ENCODE peak calls at places on chromosome 1, in six cellular contexts. One of them, this sample, is unnamed.

GRCh38 chr1:237467320-237467719 is 423.4 kb downstream of the ZP4 start:
- DNase-seq in psoas muscle: no peak
- DNase-seq in IMR-90: no peak
- DNase-seq in GM23338: no peak
- DNase-seq in tibial artery: no peak
- DNase-seq in K562: no peak
- DNase-seq in this sample: no peak

GRCh38 chr1:15090373-15090772 is 63.2 kb upstream of the TMEM51 start:
- DNase-seq in IMR-90: no peak
- DNase-seq in K562: no peak
- DNase-seq in GM23338: peak; percentile 93
- DNase-seq in tibial artery: no peak
- DNase-seq in psoas muscle: no peak
- DNase-seq in this sample: no peak

GRCh38 chr1:16260814-16261213 is 23.8 kb upstream of the CPLANE2 start:
- DNase-seq in psoas muscle: no peak
- DNase-seq in GM23338: no peak
- DNase-seq in K562: no peak
- DNase-seq in tibial artery: no peak
- DNase-seq in IMR-90: peak; percentile 81
- DNase-seq in this sample: peak; percentile 66

GRCh38 chr1:85372683-85373446 is 92.1 kb downstream of the DDAH1 start:
- DNase-seq in psoas muscle: no peak
- DNase-seq in tibial artery: no peak
- DNase-seq in IMR-90: peak; percentile 50
- DNase-seq in GM23338: no peak
- DNase-seq in K562: no peak
- DNase-seq in this sample: peak; percentile 33

GRCh38 chr1:245279346-245279745 is 124.6 kb downstream of the KIF26B start:
- DNase-seq in GM23338: no peak
- DNase-seq in K562: no peak
- DNase-seq in tibial artery: no peak
- DNase-seq in IMR-90: no peak
- DNase-seq in psoas muscle: no peak
- DNase-seq in this sample: no peak

GRCh38 chr1:23960291-23960718 is 677 bp downstream of the PNRC2 start:
- DNase-seq in K562: no peak
- DNase-seq in tibial artery: no peak
- DNase-seq in psoas muscle: no peak
- DNase-seq in IMR-90: peak; percentile 30
- DNase-seq in GM23338: no peak
- DNase-seq in this sample: no peak

GRCh38 chr1:117093091-117093534 is 28.4 kb downstream of the TRIM45 start:
- DNase-seq in K562: peak; percentile 83
- DNase-seq in tibial artery: peak; percentile 74
- DNase-seq in IMR-90: peak; percentile 100
- DNase-seq in GM23338: peak; percentile 69
- DNase-seq in psoas muscle: peak; percentile 62
- DNase-seq in this sample: peak; percentile 92

GRCh38 chr1:20058531-20058930 is 11.5 kb upstream of the PLA2G5 start:
- DNase-seq in IMR-90: peak; percentile 82
- DNase-seq in GM23338: no peak
- DNase-seq in tibial artery: no peak
- DNase-seq in K562: no peak
- DNase-seq in psoas muscle: no peak
- DNase-seq in this sample: no peak

GRCh38 chr1:237012789-237013383 is 8.6 kb upstream of the MT1HL1 start:
- DNase-seq in tibial artery: peak; percentile 98
- DNase-seq in IMR-90: no peak
- DNase-seq in K562: peak; percentile 86
- DNase-seq in GM23338: no peak
- DNase-seq in psoas muscle: no peak
- DNase-seq in this sample: no peak

GRCh38 chr1:200866521-200866920 is 6.3 kb upstream of the GPR25 start:
- DNase-seq in GM23338: no peak
- DNase-seq in tibial artery: no peak
- DNase-seq in IMR-90: peak; percentile 47
- DNase-seq in psoas muscle: no peak
- DNase-seq in K562: no peak
- DNase-seq in this sample: no peak

GRCh38 chr1:1594602-1594981 is 5.3 kb downstream of the FNDC10 start:
- DNase-seq in tibial artery: no peak
- DNase-seq in K562: no peak
- DNase-seq in GM23338: no peak
- DNase-seq in psoas muscle: no peak
- DNase-seq in IMR-90: no peak
- DNase-seq in this sample: no peak

GRCh38 chr1:85576642-85577420 is 3.7 kb upstream of the CCN1 start:
- DNase-seq in GM23338: peak; percentile 95
- DNase-seq in IMR-90: peak; percentile 88
- DNase-seq in psoas muscle: peak; percentile 89
- DNase-seq in K562: peak; percentile 82
- DNase-seq in tibial artery: peak; percentile 96
- DNase-seq in this sample: peak; percentile 81

GRCh38 chr1:14924012-14924452 is 229.5 kb upstream of the TMEM51 start:
- DNase-seq in K562: peak; percentile 78
- DNase-seq in psoas muscle: peak; percentile 78
- DNase-seq in tibial artery: peak; percentile 87
- DNase-seq in GM23338: peak; percentile 64
- DNase-seq in IMR-90: peak; percentile 71
- DNase-seq in this sample: peak; percentile 77

GRCh38 chr1:55049271-55049913 is 10.0 kb downstream of the PCSK9 start:
- DNase-seq in K562: no peak
- DNase-seq in GM23338: no peak
- DNase-seq in IMR-90: no peak
- DNase-seq in tibial artery: peak; percentile 51
- DNase-seq in psoas muscle: no peak
- DNase-seq in this sample: no peak

GRCh38 chr1:55050283-55050682 is 10.9 kb downstream of the PCSK9 start:
- DNase-seq in GM23338: no peak
- DNase-seq in tibial artery: peak; percentile 49
- DNase-seq in IMR-90: peak; percentile 62
- DNase-seq in K562: no peak
- DNase-seq in psoas muscle: no peak
- DNase-seq in this sample: no peak

GRCh38 chr1:55049914-55050278 is 10.5 kb downstream of the PCSK9 start:
- DNase-seq in tibial artery: peak; percentile 48
- DNase-seq in IMR-90: peak; percentile 58
- DNase-seq in GM23338: no peak
- DNase-seq in K562: no peak
- DNase-seq in psoas muscle: no peak
- DNase-seq in this sample: no peak

GRCh38 chr1:55047611-55048010 is 8.3 kb downstream of the PCSK9 start:
- DNase-seq in GM23338: no peak
- DNase-seq in K562: no peak
- DNase-seq in IMR-90: no peak
- DNase-seq in psoas muscle: no peak
- DNase-seq in tibial artery: peak; percentile 47
- DNase-seq in this sample: no peak

DNA sequence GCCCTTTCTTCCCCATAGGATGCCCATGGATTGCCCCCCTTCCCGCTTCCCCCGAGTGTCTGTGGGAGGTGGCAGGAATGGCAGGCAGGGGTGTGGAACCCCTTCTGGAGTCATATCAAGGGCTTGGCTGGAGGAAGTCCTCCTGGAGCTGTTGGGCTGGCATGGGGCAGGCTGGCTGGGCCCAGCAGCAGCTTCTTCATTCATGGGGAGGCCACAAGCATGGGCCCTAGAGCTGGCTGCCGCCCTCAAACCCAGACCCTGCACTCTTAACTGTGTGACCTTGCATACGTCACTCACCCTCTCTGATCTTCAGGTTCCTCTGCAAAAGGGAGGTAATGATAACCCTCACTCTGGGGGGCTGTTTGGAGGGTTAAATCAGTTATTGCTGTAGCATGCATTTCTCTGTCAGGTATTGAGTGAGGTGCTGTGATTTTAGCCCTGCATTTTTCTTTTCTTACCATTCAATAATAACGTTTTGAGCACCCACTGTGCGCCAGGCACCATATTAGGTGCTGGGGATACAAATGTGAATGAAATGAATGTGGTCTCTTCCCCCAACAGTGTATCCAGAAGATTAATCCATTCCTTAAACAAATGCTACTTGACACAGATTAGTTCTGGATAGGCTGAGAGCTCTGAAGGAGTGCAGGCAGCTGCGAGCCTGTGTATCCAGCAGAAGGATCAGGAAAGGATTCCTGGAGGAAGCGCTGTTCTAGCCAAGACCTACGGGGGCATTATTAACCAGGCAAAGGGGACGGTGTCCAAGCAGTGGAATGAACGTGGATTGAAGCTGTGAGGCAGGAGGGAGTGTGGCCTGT is 9.3 kb downstream of the PCSK9 start:
- DNase-seq in IMR-90: no peak
- DNase-seq in GM23338: no peak
- DNase-seq in tibial artery: peak; percentile 51
- DNase-seq in psoas muscle: no peak
- DNase-seq in K562: no peak
- DNase-seq in this sample: no peak
- H3K27ac ChIP-seq in IMR-90: no peak overlapping the region
- H3K27ac ChIP-seq in GM23338: no peak overlapping the region
- H3K27ac ChIP-seq in tibial artery: no peak overlapping the region
- H3K27ac ChIP-seq in psoas muscle: no peak overlapping the region
- H3K27ac ChIP-seq in K562: no peak overlapping the region
- H3K27ac ChIP-seq in this sample: no peak overlapping the region

DNA sequence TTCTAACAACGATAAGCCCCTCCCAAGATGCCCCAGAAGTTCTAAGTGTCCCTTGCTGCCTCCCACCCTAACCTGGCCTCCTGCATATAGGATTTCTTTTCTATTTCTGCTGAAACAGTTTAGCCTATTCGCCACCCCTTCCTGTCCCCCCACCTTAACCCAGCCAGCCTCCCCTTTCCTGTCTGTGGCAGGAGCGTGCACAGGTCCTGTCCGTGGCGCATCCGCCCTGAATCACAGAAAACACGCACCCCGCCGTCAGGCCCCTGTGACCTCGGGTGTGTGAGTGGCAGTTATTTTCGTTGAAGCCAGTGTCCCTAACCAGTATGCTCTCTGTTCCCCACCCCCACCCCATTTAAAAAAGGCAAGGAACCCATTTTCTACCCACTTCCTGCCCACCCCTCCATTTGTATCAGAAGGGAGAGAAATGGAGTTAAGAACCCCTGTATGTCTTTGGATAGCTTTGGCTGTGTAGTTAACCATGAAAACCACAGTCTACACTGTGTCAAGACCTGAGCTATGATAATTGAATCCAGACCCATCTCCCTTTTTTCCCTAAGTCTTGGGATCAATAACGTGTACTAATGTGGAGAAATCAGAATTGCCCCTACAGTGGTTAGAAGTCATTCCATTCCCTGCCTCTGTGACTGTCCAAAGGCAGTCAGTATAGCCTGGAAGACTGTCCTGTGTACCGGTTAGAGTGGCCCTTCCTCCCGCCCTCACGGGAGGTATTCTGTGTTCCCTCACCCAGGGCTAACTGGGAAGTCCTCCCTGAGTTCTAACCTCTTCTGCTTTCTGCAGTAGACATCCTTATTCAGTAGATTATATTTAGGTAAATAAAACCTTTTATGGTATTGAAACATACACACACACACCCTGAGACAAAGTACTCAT is 1.8 kb downstream of the PLEKHO1 start:
- DNase-seq in IMR-90: no peak
- DNase-seq in psoas muscle: peak; percentile 25
- DNase-seq in K562: no peak
- DNase-seq in GM23338: no peak
- DNase-seq in tibial artery: no peak
- DNase-seq in this sample: no peak
- H3K4me3 ChIP-seq in IMR-90: peak overlapping the region; percentile 97
- H3K4me3 ChIP-seq in psoas muscle: peak overlapping the region; percentile 91
- H3K4me3 ChIP-seq in K562: peak overlapping the region; percentile 53
- H3K4me3 ChIP-seq in GM23338: peak overlapping the region; percentile 92
- H3K4me3 ChIP-seq in tibial artery: peak overlapping the region; percentile 86
- H3K4me3 ChIP-seq in this sample: peak overlapping the region; percentile 75

DNA sequence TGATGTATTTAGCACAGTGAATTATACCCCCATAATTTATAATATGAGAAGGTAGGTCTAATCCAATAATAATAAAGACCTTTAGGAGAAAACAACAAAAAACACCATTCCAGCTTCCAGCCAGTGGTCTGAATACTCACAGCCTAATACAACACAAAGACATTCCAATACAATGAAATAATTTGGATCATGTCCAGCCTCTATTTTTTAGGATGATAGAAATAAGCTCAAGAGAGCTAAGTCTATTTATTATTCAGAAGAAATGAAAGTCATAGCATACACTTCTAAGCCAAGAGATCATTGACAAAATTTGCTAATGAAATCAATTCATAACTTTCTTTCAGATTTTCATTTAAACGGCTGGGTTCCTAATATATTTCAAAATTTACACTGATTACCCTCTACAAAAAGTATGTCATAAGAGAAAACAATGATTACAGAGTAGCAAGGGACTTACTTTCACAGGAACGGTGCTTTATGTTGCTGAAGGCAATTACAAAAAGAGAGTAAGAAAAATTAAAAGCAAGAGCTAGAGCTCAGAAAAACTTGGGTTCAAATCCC is 25.1 kb downstream of the WLS start:
- DNase-seq in GM23338: no peak
- DNase-seq in IMR-90: peak; percentile 64
- DNase-seq in K562: no peak
- DNase-seq in tibial artery: no peak
- DNase-seq in psoas muscle: no peak
- DNase-seq in this sample: no peak
- H3K4me1 ChIP-seq in GM23338: no peaks in the 10 kb centered on the region
- H3K4me1 ChIP-seq in IMR-90: peaks cover 21% of the 10 kb centered on the region
- H3K4me1 ChIP-seq in K562: no peaks in the 10 kb centered on the region
- H3K4me1 ChIP-seq in tibial artery: peaks cover 58% of the 10 kb centered on the region
- H3K4me1 ChIP-seq in psoas muscle: peaks cover 16% of the 10 kb centered on the region
- H3K4me1 ChIP-seq in this sample: peaks cover 25% of the 10 kb centered on the region

GRCh38 chr1:212254853-212255363 is 30.3 kb upstream of the PPP2R5A start:
- DNase-seq in psoas muscle: no peak
- DNase-seq in IMR-90: no peak
- DNase-seq in GM23338: no peak
- DNase-seq in tibial artery: no peak
- DNase-seq in K562: no peak
- DNase-seq in this sample: no peak

GRCh38 chr1:212257157-212257556 is 28.1 kb upstream of the PPP2R5A start:
- DNase-seq in psoas muscle: no peak
- DNase-seq in tibial artery: no peak
- DNase-seq in K562: no peak
- DNase-seq in GM23338: no peak
- DNase-seq in IMR-90: no peak
- DNase-seq in this sample: no peak

GRCh38 chr1:212255705-212256307 is 29.4 kb upstream of the PPP2R5A start:
- DNase-seq in psoas muscle: no peak
- DNase-seq in GM23338: no peak
- DNase-seq in IMR-90: no peak
- DNase-seq in tibial artery: no peak
- DNase-seq in K562: no peak
- DNase-seq in this sample: no peak

GRCh38 chr1:212259693-212260480 is 25.3 kb upstream of the PPP2R5A start:
- DNase-seq in tibial artery: no peak
- DNase-seq in psoas muscle: no peak
- DNase-seq in GM23338: no peak
- DNase-seq in IMR-90: no peak
- DNase-seq in K562: no peak
- DNase-seq in this sample: no peak

DNA sequence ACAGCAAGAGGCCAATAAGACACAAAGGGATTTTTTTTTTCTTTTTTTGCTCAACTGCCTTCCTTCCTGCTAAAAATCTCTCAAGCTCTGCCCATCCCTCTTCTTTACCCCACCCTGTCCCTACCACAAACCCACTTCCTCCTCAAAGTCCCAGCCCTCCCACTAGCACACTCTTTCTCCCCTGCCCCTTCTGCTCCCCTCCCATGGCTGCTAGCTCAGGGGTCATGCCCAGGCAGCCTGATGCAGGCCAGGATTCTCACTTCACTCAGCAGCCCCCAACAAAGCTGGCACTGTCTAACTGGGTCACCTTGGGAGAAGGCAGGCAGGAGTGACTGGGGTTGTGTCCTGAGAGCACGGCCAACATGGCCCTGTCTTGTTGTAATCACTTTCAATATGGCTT is 28.8 kb upstream of the PPP2R5A start:
- DNase-seq in psoas muscle: no peak
- DNase-seq in K562: no peak
- DNase-seq in GM23338: no peak
- DNase-seq in IMR-90: no peak
- DNase-seq in tibial artery: no peak
- DNase-seq in this sample: no peak
- H3K27ac ChIP-seq in psoas muscle: no peak overlapping the region
- H3K27ac ChIP-seq in K562: no peak overlapping the region
- H3K27ac ChIP-seq in GM23338: no peak overlapping the region
- H3K27ac ChIP-seq in IMR-90: no peak overlapping the region
- H3K27ac ChIP-seq in tibial artery: no peak overlapping the region
- H3K27ac ChIP-seq in this sample: no peak overlapping the region